ENCODE peak calls at places on chromosome 17, in four cellular contexts. N is activated CD8-positive, alpha-beta T cell treated with anti-CD3 and anti-CD28 coated beads, Interleukin-2, amount 10 ng/mL, durations not matched to agents 7 days and 5 days; O is NCI-H460; D is pulmonary artery endothelial cell. T is an unnamed sample.

GRCh38 chr17:9928601-9929341 is 23.7 kb upstream of the RCVRN start:
- DNase-seq in N (no peak), O (peak), D (no peak), T (no peak)

GRCh38 chr17:51260960-51261958 is 913 bp downstream of the UTP18 start:
- DNase-seq in N (peak), O (no peak), D (no peak), T (peak)

GRCh38 chr17:78959803-78960202 is 19.9 kb downstream of the LGALS3BP start:
- DNase-seq in N (no peak), O (no peak), D (no peak), T (no peak)

GRCh38 chr17:37743875-37744632 is 805 bp downstream of the HNF1B start:
- DNase-seq in N (no peak), O (no peak), D (no peak), T (no peak)

GRCh38 chr17:17546399-17547185 is 44.9 kb downstream of the PEMT start:
- DNase-seq in N (no peak), O (no peak), D (no peak), T (no peak)

GRCh38 chr17:64580384-64581307 is 73.9 kb downstream of the CEP95 start:
- DNase-seq in N (no peak), O (no peak), D (no peak), T (no peak)

GRCh38 chr17:74852237-74853047 is 7.2 kb downstream of the GRIN2C start:
- DNase-seq in N (peak), O (no peak), D (no peak), T (no peak)

GRCh38 chr17:76938009-76938408 is 69.8 kb downstream of the MGAT5B start:
- DNase-seq in N (no peak), O (no peak), D (no peak), T (no peak)

GRCh38 chr17:63774141-63774981 is at the start of gene DDX42:
- DNase-seq in N (no peak), O (peak), D (no peak), T (peak)

GRCh38 chr17:76502326-76503211 is 1.3 kb upstream of the RHBDF2 start:
- DNase-seq in N (no peak), O (no peak), D (no peak), T (no peak)

GRCh38 chr17:59669411-59669810 is 37.8 kb downstream of the PTRH2 start:
- DNase-seq in N (no peak), O (no peak), D (no peak), T (no peak)

GRCh38 chr17:44220211-44221071 is 966 bp upstream of the UBTF start:
- DNase-seq in N (peak), O (no peak), D (no peak), T (peak)

GRCh38 chr17:79907217-79907715 is 68.0 kb upstream of the CBX4 start:
- DNase-seq in N (no peak), O (no peak), D (no peak), T (no peak)

GRCh38 chr17:66630379-66630778 is 204.5 kb upstream of the CACNG5 start:
- DNase-seq in N (no peak), O (no peak), D (no peak), T (no peak)

GRCh38 chr17:1865252-1866037 is 35.6 kb downstream of the RPA1 start:
- DNase-seq in N (peak), O (peak), D (no peak), T (peak)

GRCh38 chr17:28916302-28916934 is 13.5 kb upstream of the DHRS13 start:
- DNase-seq in N (peak), O (peak), D (no peak), T (no peak)

GRCh38 chr17:80892019-80892855 is 99.4 kb upstream of the CHMP6 start:
- DNase-seq in N (peak), O (peak), D (peak), T (peak)

GRCh38 chr17:59618894-59619312 is 792 bp upstream of the CLTC start:
- DNase-seq in N (no peak), O (no peak), D (peak), T (no peak)

GRCh38 chr17:1188812-1189211 is 9.0 kb upstream of the ABR start:
- DNase-seq in N (no peak), O (no peak), D (no peak), T (no peak)

GRCh38 chr17:43976956-43977837 is 23.5 kb upstream of the PYY start:
- DNase-seq in N (no peak), O (no peak), D (no peak), T (no peak)

GRCh38 chr17:81821603-81822311 is 11.3 kb downstream of the MCRIP1 start:
- DNase-seq in N (peak), O (peak), D (peak), T (peak)